ENCODE peak calls at places on chromosome 13, in five cellular contexts. One of them, this sample, is unnamed.

GRCh38 chr13:91045351-91046034 is 302.0 kb upstream of the MIR17HG start:
- DNase-seq in IMR-90: no peak
- DNase-seq in mammary epithelial cell: no peak
- DNase-seq in coronary artery: no peak
- DNase-seq in PC-3: peak
- DNase-seq in this sample: peak

GRCh38 chr13:64332048-64332447 is 2898.1 kb downstream of the PCDH9 start:
- DNase-seq in IMR-90: peak
- DNase-seq in mammary epithelial cell: no peak
- DNase-seq in coronary artery: no peak
- DNase-seq in PC-3: peak
- DNase-seq in this sample: no peak

GRCh38 chr13:105543742-105544141 is 991.7 kb downstream of the EFNB2 start:
- DNase-seq in IMR-90: no peak
- DNase-seq in mammary epithelial cell: peak
- DNase-seq in coronary artery: no peak
- DNase-seq in PC-3: peak
- DNase-seq in this sample: no peak

GRCh38 chr13:44703371-44703770 is 127.2 kb upstream of the TSC22D1 start:
- DNase-seq in IMR-90: peak
- DNase-seq in mammary epithelial cell: peak
- DNase-seq in coronary artery: no peak
- DNase-seq in PC-3: peak
- DNase-seq in this sample: peak

GRCh38 chr13:46844431-46844830 is 47.5 kb upstream of the ESD start:
- DNase-seq in IMR-90: peak
- DNase-seq in mammary epithelial cell: peak
- DNase-seq in coronary artery: no peak
- DNase-seq in PC-3: peak
- DNase-seq in this sample: peak

GRCh38 chr13:47798906-47799305 is 202.2 kb downstream of the SUCLA2 start:
- DNase-seq in IMR-90: peak
- DNase-seq in mammary epithelial cell: peak
- DNase-seq in coronary artery: no peak
- DNase-seq in PC-3: peak
- DNase-seq in this sample: peak

GRCh38 chr13:79659161-79659560 is 178.2 kb downstream of the NDFIP2 start:
- DNase-seq in IMR-90: no peak
- DNase-seq in mammary epithelial cell: peak
- DNase-seq in coronary artery: no peak
- DNase-seq in PC-3: no peak
- DNase-seq in this sample: peak

GRCh38 chr13:113971471-113972231 is 2.2 kb downstream of the C13orf46 start:
- DNase-seq in IMR-90: no peak
- DNase-seq in mammary epithelial cell: no peak
- DNase-seq in coronary artery: no peak
- DNase-seq in PC-3: no peak
- DNase-seq in this sample: no peak

GRCh38 chr13:102800145-102801041 is 1.5 kb downstream of the BIVM start:
- DNase-seq in IMR-90: peak
- DNase-seq in mammary epithelial cell: peak
- DNase-seq in coronary artery: peak
- DNase-seq in PC-3: peak
- DNase-seq in this sample: peak

GRCh38 chr13:70960841-70961443 is 852.7 kb upstream of the KLHL1 start:
- DNase-seq in IMR-90: peak
- DNase-seq in mammary epithelial cell: peak
- DNase-seq in coronary artery: no peak
- DNase-seq in PC-3: peak
- DNase-seq in this sample: peak

GRCh38 chr13:30398601-30399072 is 23.7 kb upstream of the UBE2L5 start:
- DNase-seq in IMR-90: peak
- DNase-seq in mammary epithelial cell: no peak
- DNase-seq in coronary artery: no peak
- DNase-seq in PC-3: no peak
- DNase-seq in this sample: peak

GRCh38 chr13:40981949-40982348 is 37.2 kb downstream of the ELF1 start:
- DNase-seq in IMR-90: no peak
- DNase-seq in mammary epithelial cell: no peak
- DNase-seq in coronary artery: no peak
- DNase-seq in PC-3: no peak
- DNase-seq in this sample: no peak
- H3K4me3 ChIP-seq in IMR-90: no peak
- H3K4me3 ChIP-seq in mammary epithelial cell: no peak
- H3K4me3 ChIP-seq in coronary artery: peak
- H3K4me3 ChIP-seq in PC-3: no peak
- H3K4me3 ChIP-seq in this sample: peak

DNA sequence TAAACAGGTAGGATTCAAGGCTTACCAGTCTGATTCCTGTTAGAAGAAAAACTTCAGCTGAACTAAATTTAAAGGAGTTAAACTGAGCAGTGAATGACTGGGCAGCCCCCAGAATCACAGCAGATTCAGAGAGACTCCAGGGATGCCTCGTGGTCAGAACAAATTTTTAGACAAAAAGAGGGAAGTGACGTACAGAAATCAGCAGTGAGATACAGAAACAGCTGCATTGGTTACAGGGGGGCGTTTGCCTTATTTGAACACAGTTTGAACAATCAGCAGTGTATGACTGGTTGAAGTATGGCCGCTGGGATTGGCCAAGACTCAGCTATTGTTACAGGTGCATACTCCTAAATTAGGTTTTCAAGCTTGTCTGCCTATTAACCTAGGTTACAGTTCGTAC is 2.1 kb upstream of the SPRYD7 start:
- DNase-seq in IMR-90: no peak
- DNase-seq in mammary epithelial cell: no peak
- DNase-seq in coronary artery: no peak
- DNase-seq in PC-3: no peak
- DNase-seq in this sample: no peak
- H3K4me3 ChIP-seq in IMR-90: no peak
- H3K4me3 ChIP-seq in mammary epithelial cell: no peak
- H3K4me3 ChIP-seq in coronary artery: no peak
- H3K4me3 ChIP-seq in PC-3: no peak
- H3K4me3 ChIP-seq in this sample: no peak

DNA sequence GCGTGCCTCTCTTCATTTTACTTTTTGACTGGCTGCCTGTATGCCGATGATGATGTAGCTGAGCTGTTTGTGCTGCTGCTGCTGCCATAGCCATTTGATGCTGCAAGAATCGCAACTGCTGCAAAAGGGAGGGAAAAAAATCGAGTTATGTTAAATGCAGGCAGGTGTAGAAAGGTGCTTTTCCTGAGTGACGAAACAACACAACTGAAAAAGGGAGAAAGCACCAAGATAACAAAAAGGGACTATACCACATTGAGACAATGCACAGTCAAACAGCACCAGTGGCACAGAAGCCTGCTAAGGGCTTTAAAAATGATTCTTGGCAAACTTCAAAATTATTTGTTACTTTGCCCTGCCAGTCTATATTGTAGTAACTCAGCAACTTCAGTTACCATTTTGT is 9.1 kb downstream of the EXOSC8 start:
- DNase-seq in IMR-90: no peak
- DNase-seq in mammary epithelial cell: no peak
- DNase-seq in coronary artery: no peak
- DNase-seq in PC-3: no peak
- DNase-seq in this sample: no peak
- H3K4me3 ChIP-seq in IMR-90: no peak
- H3K4me3 ChIP-seq in mammary epithelial cell: no peak
- H3K4me3 ChIP-seq in coronary artery: no peak
- H3K4me3 ChIP-seq in PC-3: no peak
- H3K4me3 ChIP-seq in this sample: no peak

DNA sequence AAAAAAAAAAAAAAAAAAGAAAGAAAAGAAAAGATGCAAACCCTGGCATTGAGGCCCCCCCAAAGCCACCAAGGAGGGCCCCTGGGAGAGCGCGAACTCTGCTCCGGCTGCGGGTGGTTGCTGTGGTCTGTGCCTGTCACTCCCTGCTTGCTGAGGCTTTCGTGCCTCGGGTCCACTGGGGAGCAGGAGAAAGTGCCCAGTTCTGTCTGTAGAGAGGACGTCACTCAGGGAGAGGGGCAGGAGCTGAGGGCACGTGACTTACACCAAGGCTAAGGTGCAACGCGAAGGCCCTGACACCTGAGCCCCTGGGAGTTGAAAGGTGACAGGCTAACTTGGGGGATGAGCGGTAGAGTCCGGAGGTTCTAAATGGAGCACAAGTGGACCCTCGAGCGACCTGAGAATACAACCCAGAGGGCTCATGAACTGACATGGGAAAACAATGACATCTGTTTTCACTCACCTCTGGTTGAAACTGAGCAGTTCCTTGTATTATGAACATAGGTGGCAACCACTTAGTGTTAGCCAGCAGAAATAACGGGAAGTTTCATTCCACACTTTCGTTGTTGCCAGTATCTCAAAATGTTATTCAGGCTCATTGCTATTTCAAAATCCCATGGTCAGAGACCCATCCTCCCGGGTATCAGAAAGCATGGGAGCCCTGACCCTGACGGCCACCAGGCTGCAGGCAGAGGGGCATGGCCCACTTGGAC is 69.2 kb upstream of the TM9SF2 start:
- DNase-seq in IMR-90: no peak
- DNase-seq in mammary epithelial cell: no peak
- DNase-seq in coronary artery: peak
- DNase-seq in PC-3: no peak
- DNase-seq in this sample: no peak
- H3K4me3 ChIP-seq in IMR-90: no peak
- H3K4me3 ChIP-seq in mammary epithelial cell: peak
- H3K4me3 ChIP-seq in coronary artery: peak
- H3K4me3 ChIP-seq in PC-3: peak
- H3K4me3 ChIP-seq in this sample: no peak

GRCh38 chr13:97109256-97109655 is 112.9 kb upstream of the MBNL2 start:
- DNase-seq in IMR-90: no peak
- DNase-seq in mammary epithelial cell: no peak
- DNase-seq in coronary artery: no peak
- DNase-seq in PC-3: no peak
- DNase-seq in this sample: no peak
- H3K4me3 ChIP-seq in IMR-90: no peak
- H3K4me3 ChIP-seq in mammary epithelial cell: no peak
- H3K4me3 ChIP-seq in coronary artery: peak
- H3K4me3 ChIP-seq in PC-3: no peak
- H3K4me3 ChIP-seq in this sample: no peak

This sample was measured in fibroblast of pulmonary artery.